ENCODE peak calls at places on chromosome 22, in seven cellular contexts. A is H9, W is cardiac muscle cell, G is Peyer's patch, M is OCI-LY7, U is endodermal cell, E is progenitor cell of endocrine pancreas. F is an unnamed sample.
A peak's percentile ranks its signal among the peaks of the same experiment; 100 is the strongest.

GRCh38 chr22:40412441-40412840 is 42.0 kb downstream of the SGSM3 start:
- DNase-seq in A (no peak), M (peak; percentile 90), E (no peak), W (no peak), G (no peak), U (no peak), F (no peak)

GRCh38 chr22:48918585-48919186 is 909.0 kb downstream of the BRD1 start:
- DNase-seq in G (no peak), E (no peak), U (no peak), W (no peak), A (peak; percentile 12), M (no peak), F (no peak)

GRCh38 chr22:25452116-25452700 is 112.3 kb upstream of the GRK3 start:
- DNase-seq in A (no peak), M (no peak), W (peak; percentile 44), E (no peak), U (no peak), G (no peak), F (no peak)

GRCh38 chr22:29375436-29376076 is 12.8 kb downstream of the AP1B1 start:
- DNase-seq in W (no peak), G (no peak), M (no peak), U (no peak), E (no peak), A (no peak), F (no peak)

GRCh38 chr22:47127441-47127871 is 365.0 kb downstream of the TBC1D22A start:
- DNase-seq in E (no peak), U (no peak), G (peak; percentile 45), W (no peak), A (no peak), M (no peak), F (no peak)

GRCh38 chr22:26570126-26570525 is 19.8 kb downstream of the TPST2 start:
- DNase-seq in G (no peak), E (no peak), A (no peak), W (no peak), M (no peak), U (no peak), F (no peak)

GRCh38 chr22:48704335-48704734 is 1123.3 kb downstream of the BRD1 start:
- DNase-seq in E (no peak), A (no peak), M (no peak), U (no peak), G (peak; percentile 26), W (no peak), F (no peak)

GRCh38 chr22:47154621-47155081 is 392.2 kb downstream of the TBC1D22A start:
- DNase-seq in E (no peak), A (no peak), M (no peak), W (peak; percentile 79), G (no peak), U (no peak), F (no peak)

GRCh38 chr22:25068701-25069100 is 116.2 kb downstream of the KIAA1671 start:
- DNase-seq in W (no peak), M (no peak), A (no peak), E (no peak), U (no peak), G (no peak), F (no peak)

GRCh38 chr22:38162881-38163843 is 18.5 kb downstream of the PLA2G6 start:
- DNase-seq in W (no peak), A (no peak), M (peak; percentile 63), E (no peak), G (no peak), U (no peak), F (no peak)

GRCh38 chr22:49052023-49052538 is 775.6 kb downstream of the BRD1 start:
- DNase-seq in W (peak; percentile 4), E (no peak), M (no peak), A (peak; percentile 60), U (peak; percentile 84), G (no peak), F (no peak)

GRCh38 chr22:26477341-26477731 is 6.2 kb downstream of the HPS4 start:
- DNase-seq in G (no peak), W (no peak), E (no peak), A (no peak), U (no peak), M (no peak), F (no peak)

GRCh38 chr22:29245626-29246385 is 22.0 kb downstream of the RHBDD3 start:
- DNase-seq in W (peak; percentile 75), G (peak; percentile 74), A (peak; percentile 75), E (peak; percentile 64), U (peak; percentile 91), M (peak; percentile 70), F (no peak)

GRCh38 chr22:49547751-49548239 is 279.9 kb downstream of the BRD1 start:
- DNase-seq in M (no peak), A (no peak), U (peak; percentile 36), W (no peak), G (peak; percentile 23), E (no peak), F (no peak)

GRCh38 chr22:39532215-39533071 is at the start of gene RPS19BP1:
- DNase-seq in E (peak; percentile 97), M (peak; percentile 100), A (peak; percentile 100), W (peak; percentile 100), U (peak; percentile 100), G (peak; percentile 99), F (peak; percentile 96)

GRCh38 chr22:39520874-39521857 is 804 bp downstream of the ATF4 start:
- DNase-seq in A (no peak), E (peak; percentile 64), M (peak; percentile 78), W (peak; percentile 86), U (peak; percentile 80), G (peak; percentile 85), F (no peak)

GRCh38 chr22:24542641-24543040 is 12.3 kb downstream of the GUCD1 start:
- DNase-seq in W (no peak), M (no peak), A (no peak), E (no peak), U (no peak), G (no peak), F (no peak)

GRCh38 chr22:45336971-45337431 is 27.3 kb downstream of the FAM118A start:
- DNase-seq in M (no peak), E (no peak), U (no peak), A (no peak), G (no peak), W (peak; percentile 67), F (no peak)

GRCh38 chr22:39907605-39908097 is 6.8 kb downstream of the GRAP2 start:
- DNase-seq in W (no peak), U (no peak), A (no peak), G (no peak), E (no peak), M (no peak), F (no peak)

GRCh38 chr22:38699784-38700183 is 959 bp downstream of the JOSD1 start:
- DNase-seq in W (peak; percentile 55), E (no peak), U (no peak), M (no peak), G (no peak), A (no peak), F (no peak)

GRCh38 chr22:39574779-39575551 is 4.4 kb downstream of the CACNA1I start:
- DNase-seq in A (no peak), G (no peak), U (no peak), M (no peak), W (peak; percentile 72), E (no peak), F (peak; percentile 23)

GRCh38 chr22:20641919-20642579 is 131.9 kb upstream of the SERPIND1 start:
- DNase-seq in A (no peak), E (no peak), U (no peak), W (no peak), G (no peak), M (no peak), F (no peak)

GRCh38 chr22:38724926-38725571 is 19.3 kb downstream of the GTPBP1 start:
- DNase-seq in W (peak; percentile 44), A (no peak), M (peak; percentile 62), U (peak; percentile 74), E (no peak), G (no peak), F (no peak)

DNA sequence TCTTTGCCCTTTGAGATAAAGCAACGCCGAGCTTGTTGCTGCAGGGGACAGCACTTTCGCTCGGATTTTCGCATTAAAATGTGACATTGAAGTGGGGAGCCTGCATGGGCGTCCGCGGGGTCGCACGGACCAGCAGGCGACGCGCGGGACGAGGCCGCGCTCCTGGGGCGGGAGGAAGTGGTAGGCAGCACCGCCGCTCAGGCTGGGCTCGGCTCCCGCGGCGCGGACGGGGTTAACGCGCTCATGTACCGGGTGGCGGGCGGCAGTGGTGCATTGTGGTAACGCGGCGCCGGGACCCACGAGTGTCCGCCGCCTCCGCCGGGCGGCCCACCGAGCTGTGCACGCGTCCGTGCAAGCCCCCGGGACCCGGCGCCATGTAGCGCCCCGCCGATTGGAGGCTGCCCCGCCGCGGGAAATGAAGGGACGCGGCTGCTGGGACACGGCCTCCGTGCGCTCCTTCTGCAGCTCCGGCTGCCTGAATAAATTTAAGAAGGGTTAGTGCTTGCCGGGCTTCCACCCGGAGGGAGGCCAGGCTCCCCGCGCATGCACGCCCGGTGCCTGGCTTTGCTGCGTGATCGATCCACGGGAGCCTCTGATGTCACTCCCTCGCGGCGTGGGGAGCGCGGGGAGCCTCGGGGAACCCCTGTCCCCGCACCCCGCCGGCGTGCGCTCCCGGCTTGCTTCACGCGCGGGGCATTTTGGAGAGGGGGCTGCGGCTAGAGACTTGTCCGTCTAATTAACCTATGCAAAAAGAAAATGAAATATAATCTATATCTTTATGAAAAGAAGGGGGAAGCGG is 127.7 kb downstream of the OSBP2 start:
- DNase-seq in U (peak; percentile 68), A (no peak), E (no peak), G (no peak), W (no peak), M (no peak), F (no peak)
- TF ChIP-seq CTCF in U (no peak), A (no peak), E (no peak), G (no peak), W (no peak), M (no peak), F (no peak)

GRCh38 chr22:23410411-23410810 is 169.7 kb downstream of the IGLL1 start:
- DNase-seq in U (no peak), E (no peak), A (no peak), G (no peak), M (no peak), W (no peak), F (no peak)
- TF ChIP-seq CTCF in U (no peak), E (no peak), A (no peak), G (no peak), M (no peak), W (no peak), F (no peak)

GRCh38 chr22:17120711-17121234 is 387 bp downstream of the TMEM121B start:
- DNase-seq in G (no peak), W (no peak), M (no peak), E (no peak), U (no peak), A (no peak), F (no peak)

GRCh38 chr22:17120281-17120680 is 879 bp downstream of the TMEM121B start:
- DNase-seq in G (no peak), W (peak; percentile 53), U (peak; percentile 97), M (no peak), A (peak; percentile 93), E (peak; percentile 88), F (no peak)

GRCh38 chr22:17117890-17118289 is 3.3 kb downstream of the TMEM121B start:
- DNase-seq in G (no peak), U (no peak), W (no peak), M (peak; percentile 60), E (no peak), A (no peak), F (no peak)

GRCh38 chr22:17118342-17118741 is 2.8 kb downstream of the TMEM121B start:
- DNase-seq in U (no peak), G (no peak), W (no peak), E (no peak), A (no peak), M (no peak), F (no peak)

GRCh38 chr22:17119481-17120202 is 1.5 kb downstream of the TMEM121B start:
- DNase-seq in A (peak; percentile 84), M (no peak), G (peak; percentile 67), E (no peak), W (peak; percentile 38), U (peak; percentile 88), F (no peak)
- TF ChIP-seq CTCF in A (peak; percentile 86), M (peak; percentile 57), G (no peak), E (peak; percentile 43), W (peak; percentile 37), U (peak; percentile 81), F (no peak)

GRCh38 chr22:22878801-22879674 is 8.6 kb upstream of the IGLL5 start:
- DNase-seq in M (peak; percentile 50), G (no peak), A (no peak), E (no peak), W (no peak), U (peak; percentile 48), F (no peak)
- TF ChIP-seq CTCF in M (peak; percentile 76), G (no peak), A (no peak), E (peak; percentile 7), W (no peak), U (peak; percentile 71), F (no peak)